ENCODE peak calls at places on chromosomes 1 and 21, in five cellular contexts. E is H9, K is neuronal stem cell, R is H1, T is trophoblast cell. Z is an unnamed sample.

GRCh38 chr1:243730499-243731150 is 119.4 kb downstream of the AKT3 start:
- DNase-seq in K (no peak), E (no peak), R (no peak), T (no peak), Z (no peak)

GRCh38 chr1:208868554-208868953 is 624.4 kb upstream of the PLXNA2 start:
- DNase-seq in T (peak; percentile 54), R (no peak), E (no peak), K (no peak), Z (no peak)

GRCh38 chr1:182630586-182630985 is 26.4 kb upstream of the RGS16 start:
- DNase-seq in R (no peak), T (peak; percentile 25), K (no peak), E (no peak), Z (no peak)

GRCh38 chr21:34807881-34808568 is 139.2 kb downstream of the CLIC6 start:
- DNase-seq in K (no peak), E (no peak), R (no peak), T (peak; percentile 91), Z (peak; percentile 99)

GRCh38 chr1:202069670-202070069 is 53.0 kb upstream of the GPR37L1 start:
- DNase-seq in E (no peak), T (no peak), R (no peak), K (no peak), Z (no peak)

GRCh38 chr1:33228935-33229487 is 27.3 kb upstream of the ZNF362 start:
- DNase-seq in K (no peak), E (no peak), T (peak; percentile 43), R (no peak), Z (peak; percentile 92)

GRCh38 chr1:158813159-158813558 is 18.0 kb upstream of the MNDA start:
- DNase-seq in T (no peak), E (no peak), R (no peak), K (no peak), Z (peak; percentile 6)

GRCh38 chr1:212560933-212561460 is 47.6 kb upstream of the ATF3 start:
- DNase-seq in T (no peak), E (no peak), R (no peak), K (no peak), Z (no peak)

GRCh38 chr1:15969321-15969880 is 6.5 kb downstream of the ZBTB17 start:
- DNase-seq in T (no peak), E (no peak), K (no peak), R (no peak), Z (no peak)

GRCh38 chr1:8646189-8646588 is 171.3 kb downstream of the RERE start:
- DNase-seq in R (no peak), E (no peak), K (no peak), T (no peak), Z (no peak)

GRCh38 chr1:203150511-203151297 is 23.2 kb downstream of the ADORA1 start:
- DNase-seq in K (no peak), R (no peak), T (no peak), E (no peak), Z (no peak)

GRCh38 chr1:151539321-151540020 is 638 bp upstream of the TUFT1 start:
- DNase-seq in R (no peak), K (no peak), E (peak; percentile 87), T (peak; percentile 73), Z (peak; percentile 87)

GRCh38 chr1:2267051-2267830 is 39.1 kb downstream of the SKI start:
- DNase-seq in K (no peak), R (no peak), T (no peak), E (no peak), Z (no peak)

GRCh38 chr1:58249729-58250586 is 296.6 kb downstream of the OMA1 start:
- DNase-seq in K (peak; percentile 59), T (no peak), E (peak; percentile 87), R (peak; percentile 83), Z (peak; percentile 8)

GRCh38 chr1:3040004-3040403 is 18.7 kb downstream of the ACTRT2 start:
- DNase-seq in E (no peak), R (no peak), T (no peak), K (no peak), Z (no peak)

GRCh38 chr1:27598902-27599528 is 4.9 kb downstream of the AHDC1 start:
- DNase-seq in R (no peak), K (no peak), T (no peak), E (no peak), Z (peak; percentile 93)

GRCh38 chr1:3457910-3458621 is 3.6 kb downstream of the ARHGEF16 start:
- DNase-seq in T (peak; percentile 63), R (no peak), K (no peak), E (no peak), Z (peak; percentile 22)

GRCh38 chr1:241423541-241424479 is 66.8 kb upstream of the RGS7 start:
- DNase-seq in T (peak; percentile 24), R (peak; percentile 80), E (peak; percentile 66), K (peak; percentile 53), Z (peak; percentile 16)

GRCh38 chr1:9233241-9233941 is 1.2 kb upstream of the H6PD start:
- DNase-seq in K (no peak), T (peak; percentile 43), E (peak; percentile 39), R (no peak), Z (peak; percentile 88)

GRCh38 chr1:25425098-25426085 is 4.8 kb upstream of the RHCE start:
- DNase-seq in K (no peak), R (no peak), T (peak; percentile 89), E (no peak), Z (no peak)

GRCh38 chr1:43671626-43672330 is 21.8 kb downstream of the KDM4A start:
- DNase-seq in R (no peak), K (no peak), E (no peak), T (peak; percentile 37), Z (peak; percentile 61)

DNA sequence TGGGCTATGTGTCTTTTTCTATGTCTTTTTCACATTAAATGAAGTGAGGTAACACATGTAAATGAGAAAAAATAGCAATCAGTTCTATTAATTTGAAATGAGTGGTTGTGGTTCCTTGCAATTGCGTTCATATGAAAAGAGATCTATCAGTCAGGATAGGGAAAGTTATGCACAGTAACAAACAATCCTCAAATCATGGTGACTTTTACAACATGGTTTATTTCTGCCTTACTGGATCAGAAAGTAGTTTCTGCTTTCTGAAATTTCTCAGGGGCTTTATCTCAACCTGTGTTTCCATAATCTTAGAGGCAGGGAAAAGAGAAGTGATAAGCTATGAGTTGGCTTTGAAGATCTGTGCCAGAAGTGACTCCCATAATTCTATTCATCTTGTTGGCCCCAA is 39.0 kb downstream of the DOP1B start:
- DNase-seq in R (no peak), T (no peak), E (no peak), K (no peak), Z (no peak)
- H2BK12ac ChIP-seq in R (no peak overlapping the region), T (no peak overlapping the region), E (no peak overlapping the region), K (no peak overlapping the region), Z (no peak overlapping the region)

DNA sequence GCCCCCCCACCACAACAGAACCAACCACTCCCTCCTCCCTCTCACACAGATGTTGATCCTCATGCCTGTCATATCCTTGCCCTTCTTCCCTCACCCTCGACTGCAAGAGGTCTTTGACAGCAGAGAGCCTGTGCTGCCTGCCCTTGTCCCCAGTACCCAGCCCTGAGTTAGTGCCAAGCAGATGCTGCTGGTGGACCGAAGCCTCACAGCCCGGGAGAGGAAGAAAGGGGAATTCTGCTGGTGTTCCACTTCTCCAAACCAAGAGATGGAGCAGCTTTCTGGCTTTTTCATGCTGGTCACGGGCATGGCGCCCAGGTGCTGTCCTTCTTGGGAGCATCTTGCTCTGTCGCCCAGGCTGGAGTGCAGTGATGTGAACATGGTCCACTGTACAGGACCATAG is 69.1 kb downstream of the SLC66A1 start:
- DNase-seq in R (no peak), T (no peak), E (no peak), K (no peak), Z (no peak)
- H3K79me1 ChIP-seq in R (peaks cover 3% of the 10 kb centered on the region), T (no peaks in the 10 kb centered on the region), E (no peaks in the 10 kb centered on the region), K (peaks cover 2% of the 10 kb centered on the region), Z (peaks cover 50% of the 10 kb centered on the region)

GRCh38 chr1:20107767-20108166 is 11.6 kb downstream of the PLA2G2D start:
- DNase-seq in T (peak; percentile 40), E (no peak), K (no peak), R (no peak), Z (no peak)

GRCh38 chr1:20107351-20107750 is 12.0 kb downstream of the PLA2G2D start:
- DNase-seq in R (no peak), K (no peak), T (no peak), E (no peak), Z (no peak)

GRCh38 chr1:20102875-20103274 is 16.5 kb downstream of the PLA2G2D start:
- DNase-seq in R (no peak), K (no peak), T (no peak), E (no peak), Z (peak; percentile 25)

GRCh38 chr1:20108724-20109123 is 10.6 kb downstream of the PLA2G2D start:
- DNase-seq in E (no peak), T (no peak), R (no peak), K (no peak), Z (no peak)

GRCh38 chr1:20105856-20106255 is 13.5 kb downstream of the PLA2G2D start:
- DNase-seq in T (peak; percentile 78), K (no peak), E (no peak), R (no peak), Z (no peak)
- H2BK12ac ChIP-seq in T (no peak overlapping the region), K (no peak overlapping the region), E (no peak overlapping the region), R (no peak overlapping the region), Z (no peak overlapping the region)

GRCh38 chr1:51964309-51964696 is 26.2 kb downstream of the RAB3B start:
- DNase-seq in E (no peak), T (no peak), R (no peak), K (no peak), Z (no peak)

GRCh38 chr1:51961231-51961630 is 29.3 kb downstream of the RAB3B start:
- DNase-seq in R (no peak), T (no peak), K (no peak), E (no peak), Z (no peak)

GRCh38 chr1:51961954-51962353 is 28.5 kb downstream of the RAB3B start:
- DNase-seq in R (no peak), K (no peak), T (no peak), E (no peak), Z (no peak)

GRCh38 chr1:51962486-51963356 is 27.8 kb downstream of the RAB3B start:
- DNase-seq in E (no peak), R (no peak), T (no peak), K (no peak), Z (no peak)

DNA sequence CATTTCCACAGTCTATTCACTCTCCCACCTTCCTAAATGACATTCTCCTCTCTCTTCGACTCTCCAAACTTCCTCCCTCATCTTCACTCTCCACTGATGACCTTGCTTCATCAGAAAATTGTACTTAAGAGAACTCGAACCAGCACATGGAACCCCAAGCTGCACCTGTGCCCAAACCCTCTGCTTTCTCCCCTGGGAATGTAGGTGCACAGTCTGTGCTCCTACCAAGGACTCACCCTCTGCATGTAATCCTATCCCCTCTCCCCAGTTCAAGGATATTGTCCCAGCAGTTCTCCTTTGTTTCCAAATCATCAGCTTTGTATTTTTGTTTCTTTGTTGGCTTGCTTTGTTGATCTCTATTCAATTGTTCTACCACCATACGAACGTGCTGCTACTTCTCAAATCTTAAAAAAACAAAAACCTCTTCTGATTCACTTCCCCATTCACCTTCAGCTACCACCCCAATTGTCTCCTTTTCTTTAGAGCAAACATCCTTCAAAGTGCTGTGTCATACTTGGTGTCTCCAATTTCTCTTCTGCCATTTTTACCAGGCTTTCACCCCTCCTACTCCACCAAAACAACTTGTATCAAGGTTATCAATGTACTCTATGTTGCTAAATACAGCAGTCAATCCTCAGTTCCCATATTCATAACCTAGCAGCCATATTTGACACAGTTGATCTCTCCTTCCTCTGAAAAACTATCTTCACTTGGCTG is 26.8 kb downstream of the RAB3B start:
- DNase-seq in E (no peak), K (no peak), R (no peak), T (no peak), Z (no peak)
- H3K79me1 ChIP-seq in E (no peaks in the 10 kb centered on the region), K (no peaks in the 10 kb centered on the region), R (no peaks in the 10 kb centered on the region), T (no peaks in the 10 kb centered on the region), Z (peaks cover 19% of the 10 kb centered on the region)

GRCh38 chr1:13778431-13778830 is 78.4 kb downstream of the PRDM2 start:
- DNase-seq in R (no peak), E (no peak), K (no peak), T (no peak), Z (no peak)
- H2BK12ac ChIP-seq in R (no peak overlapping the region), E (no peak overlapping the region), K (no peak overlapping the region), T (no peak overlapping the region), Z (no peak overlapping the region)

GRCh38 chr1:54361342-54361741 is 44.9 kb downstream of the SSBP3 start:
- DNase-seq in T (no peak), R (no peak), E (no peak), K (no peak), Z (no peak)
- H3K79me1 ChIP-seq in T (no peaks in the 10 kb centered on the region), R (peaks cover 27% of the 10 kb centered on the region), E (peaks cover 17% of the 10 kb centered on the region), K (peaks cover 7% of the 10 kb centered on the region), Z (peaks cover 32% of the 10 kb centered on the region)